ENCODE peak calls at places on chromosomes 1 and 21, in ten cellular contexts. R is A673, L is left ventricle myocardium inferior, P is RWPE1, U is uterus, G is sigmoid colon, V is body of pancreas, B is A549, X is pancreas, K is heart left ventricle. I is an unnamed sample.

GRCh38 chr1:198833706-198834497 is 195.1 kb downstream of the PTPRC start:
- DNase-seq in R (no peak), L (no peak), P (no peak), U (no peak), G (no peak), V (no peak), B (no peak), X (no peak), K (no peak), I (no peak)

GRCh38 chr1:218686258-218686657 is 341.1 kb downstream of the TGFB2 start:
- DNase-seq in R (no peak), L (no peak), P (no peak), U (no peak), G (no peak), V (no peak), B (no peak), X (no peak), K (no peak), I (no peak)

GRCh38 chr1:153775432-153776311 is 465 bp downstream of the SLC27A3 start:
- DNase-seq in R (peak), L (peak), P (peak), U (peak), G (peak), V (peak), B (peak), X (peak), K (peak), I (no peak)

GRCh38 chr1:184388671-184389292 is 2.0 kb downstream of the C1orf21 start:
- DNase-seq in R (no peak), L (no peak), P (no peak), U (no peak), G (no peak), V (no peak), B (no peak), X (no peak), K (peak), I (no peak)

GRCh38 chr1:97071163-97071562 is 349.6 kb downstream of the PTBP2 start:
- DNase-seq in R (no peak), L (no peak), P (no peak), U (no peak), G (no peak), V (no peak), B (no peak), X (no peak), K (no peak), I (no peak)

GRCh38 chr1:201381130-201381529 is 3.6 kb upstream of the TNNT2 start:
- DNase-seq in R (no peak), L (no peak), P (no peak), U (no peak), G (no peak), V (no peak), B (no peak), X (peak), K (no peak), I (no peak)

GRCh38 chr1:117346206-117346928 is 20.9 kb upstream of the MAN1A2 start:
- DNase-seq in R (no peak), L (no peak), P (no peak), U (no peak), G (no peak), V (no peak), B (no peak), X (no peak), K (no peak), I (no peak)

GRCh38 chr1:185170291-185170848 is 13.4 kb downstream of the SWT1 start:
- DNase-seq in R (peak), L (no peak), P (peak), U (no peak), G (no peak), V (peak), B (peak), X (no peak), K (peak), I (no peak)

GRCh38 chr1:230187290-230187689 is 120.3 kb downstream of the GALNT2 start:
- DNase-seq in R (no peak), L (no peak), P (no peak), U (no peak), G (no peak), V (no peak), B (no peak), X (no peak), K (no peak), I (no peak)

GRCh38 chr1:167599839-167600581 is 30.0 kb upstream of the RCSD1 start:
- DNase-seq in R (peak), L (peak), P (peak), U (no peak), G (no peak), V (peak), B (peak), X (no peak), K (peak), I (no peak)

GRCh38 chr1:64006276-64007051 is 197.0 kb upstream of the UBE2U start:
- DNase-seq in R (peak), L (no peak), P (peak), U (no peak), G (no peak), V (peak), B (peak), X (peak), K (peak), I (no peak)

GRCh38 chr1:71080178-71080781 is 555 bp downstream of the ZRANB2 start:
- DNase-seq in R (peak), L (no peak), P (peak), U (no peak), G (no peak), V (no peak), B (peak), X (no peak), K (no peak), I (no peak)

GRCh38 chr1:25100151-25100841 is 132.0 kb downstream of the SYF2 start:
- DNase-seq in R (no peak), L (no peak), P (no peak), U (no peak), G (no peak), V (no peak), B (no peak), X (no peak), K (no peak), I (no peak)

GRCh38 chr1:11550664-11551283 is 71.8 kb downstream of the DISP3 start:
- DNase-seq in R (peak), L (peak), P (peak), U (peak), G (no peak), V (peak), B (peak), X (peak), K (peak), I (no peak)

GRCh38 chr1:150778409-150778808 is 12.8 kb upstream of the CTSS start:
- DNase-seq in R (no peak), L (no peak), P (no peak), U (no peak), G (no peak), V (no peak), B (no peak), X (no peak), K (no peak), I (no peak)

GRCh38 chr1:45929257-45929687 is 125.9 kb downstream of the MAST2 start:
- DNase-seq in R (peak), L (no peak), P (no peak), U (no peak), G (no peak), V (no peak), B (peak), X (no peak), K (no peak), I (no peak)

GRCh38 chr1:154866995-154867795 is 2.9 kb downstream of the KCNN3 start:
- DNase-seq in R (peak), L (no peak), P (peak), U (peak), G (no peak), V (no peak), B (no peak), X (no peak), K (no peak), I (no peak)

GRCh38 chr1:193794239-193794638 is 607.8 kb upstream of the B3GALT2 start:
- DNase-seq in R (no peak), L (no peak), P (no peak), U (no peak), G (no peak), V (no peak), B (no peak), X (no peak), K (no peak), I (no peak)

GRCh38 chr1:98674075-98674781 is 12.7 kb downstream of the SNX7 start:
- DNase-seq in R (no peak), L (no peak), P (no peak), U (no peak), G (no peak), V (no peak), B (no peak), X (no peak), K (no peak), I (no peak)

GRCh38 chr1:213651077-213651476 is 336.7 kb upstream of the PROX1 start:
- DNase-seq in R (no peak), L (no peak), P (no peak), U (no peak), G (no peak), V (no peak), B (no peak), X (no peak), K (no peak), I (no peak)

GRCh38 chr1:204147392-204148097 is 4.3 kb downstream of the ETNK2 start:
- DNase-seq in R (no peak), L (no peak), P (no peak), U (no peak), G (no peak), V (no peak), B (no peak), X (no peak), K (no peak), I (no peak)

GRCh38 chr1:64073705-64074104 is 129.7 kb upstream of the UBE2U start:
- DNase-seq in R (peak), L (no peak), P (no peak), U (no peak), G (no peak), V (no peak), B (no peak), X (no peak), K (peak), I (no peak)

GRCh38 chr1:3856923-3857790 is at the start of the genes CEP104 and DFFB:
- DNase-seq in R (peak), L (peak), P (peak), U (peak), G (peak), V (peak), B (peak), X (peak), K (peak), I (peak)

GRCh38 chr1:20657024-20657423 is 4.1 kb downstream of the DDOST start:
- DNase-seq in R (no peak), L (no peak), P (no peak), U (no peak), G (no peak), V (no peak), B (no peak), X (no peak), K (no peak), I (no peak)

GRCh38 chr1:208178091-208178529 is 66.1 kb downstream of the PLXNA2 start:
- DNase-seq in R (no peak), L (no peak), P (no peak), U (no peak), G (no peak), V (peak), B (no peak), X (peak), K (no peak), I (no peak)

GRCh38 chr1:91744973-91745648 is 140.8 kb downstream of the TGFBR3 start:
- DNase-seq in R (no peak), L (peak), P (no peak), U (peak), G (peak), V (peak), B (no peak), X (peak), K (peak), I (no peak)

GRCh38 chr1:103448560-103448959 is 76.9 kb upstream of the RNPC3 start:
- DNase-seq in R (no peak), L (no peak), P (no peak), U (no peak), G (no peak), V (no peak), B (no peak), X (no peak), K (no peak), I (no peak)

GRCh38 chr1:207234690-207235089 is 86.8 kb upstream of the CD55 start:
- DNase-seq in R (no peak), L (no peak), P (no peak), U (no peak), G (no peak), V (no peak), B (no peak), X (no peak), K (no peak), I (no peak)

GRCh38 chr21:25963186-25963585 is 207.4 kb downstream of the APP start:
- DNase-seq in R (peak), L (no peak), P (peak), U (no peak), G (no peak), V (no peak), B (peak), X (no peak), K (no peak), I (no peak)

GRCh38 chr1:20578062-20578461 is 10.8 kb upstream of the CDA start:
- DNase-seq in R (no peak), L (no peak), P (no peak), U (no peak), G (no peak), V (no peak), B (no peak), X (no peak), K (no peak), I (no peak)

GRCh38 chr1:179091691-179092165 is 9.9 kb downstream of the TOR3A start:
- DNase-seq in R (no peak), L (peak), P (no peak), U (peak), G (peak), V (peak), B (peak), X (peak), K (peak), I (peak)

GRCh38 chr1:180505732-180506335 is 3.5 kb upstream of the ACBD6 start:
- DNase-seq in R (no peak), L (no peak), P (no peak), U (no peak), G (no peak), V (no peak), B (no peak), X (no peak), K (no peak), I (no peak)

GRCh38 chr1:61851849-61852692 is 109.8 kb downstream of the PATJ start:
- DNase-seq in R (peak), L (no peak), P (peak), U (no peak), G (no peak), V (no peak), B (peak), X (no peak), K (peak), I (no peak)

GRCh38 chr1:192530254-192530653 is 45.3 kb upstream of the RGS1 start:
- DNase-seq in R (no peak), L (no peak), P (no peak), U (no peak), G (no peak), V (no peak), B (no peak), X (no peak), K (no peak), I (no peak)

GRCh38 chr1:199646761-199647160 is 380.7 kb upstream of the NR5A2 start:
- DNase-seq in R (no peak), L (no peak), P (no peak), U (no peak), G (no peak), V (no peak), B (peak), X (no peak), K (no peak), I (no peak)

GRCh38 chr21:33441489-33442477 is 38.0 kb downstream of the TMEM50B start:
- DNase-seq in R (peak), L (peak), P (peak), U (no peak), G (no peak), V (no peak), B (peak), X (no peak), K (peak), I (peak)

GRCh38 chr21:33449650-33450049 is 30.1 kb downstream of the TMEM50B start:
- DNase-seq in R (no peak), L (no peak), P (no peak), U (no peak), G (no peak), V (no peak), B (no peak), X (no peak), K (no peak), I (no peak)

GRCh38 chr21:33443174-33443573 is 36.6 kb downstream of the TMEM50B start:
- DNase-seq in R (no peak), L (no peak), P (no peak), U (no peak), G (no peak), V (no peak), B (no peak), X (no peak), K (no peak), I (no peak)

DNA sequence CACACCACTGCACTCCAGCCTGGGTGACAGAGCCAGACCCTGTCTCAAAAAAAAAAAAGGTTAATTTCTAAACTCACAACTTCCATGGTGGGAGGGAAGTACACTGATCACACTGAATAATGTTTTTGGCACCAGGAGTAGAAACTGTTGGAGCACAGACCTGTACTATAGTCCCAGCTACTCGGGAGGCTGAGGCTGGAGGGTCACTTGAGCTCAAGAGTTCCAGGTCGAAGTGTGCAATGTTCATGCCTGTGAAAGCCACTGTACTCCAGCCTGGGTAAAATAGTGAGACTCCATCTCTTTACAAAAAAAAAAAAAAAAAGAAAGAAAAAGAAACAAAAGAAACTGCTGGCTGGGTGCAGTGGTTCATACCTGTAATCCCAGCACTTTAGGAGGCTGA is 35.3 kb downstream of the TMEM50B start:
- DNase-seq in R (no peak), L (no peak), P (no peak), U (no peak), G (no peak), V (no peak), B (no peak), X (no peak), K (no peak), I (no peak)
- H3K27ac ChIP-seq in R (no peak), L (peak), P (peak), U (no peak), G (peak), V (no peak), B (no peak), X (no peak), K (peak), I (no peak)

GRCh38 chr1:170927955-170928850 is 7.1 kb upstream of the MROH9 start:
- DNase-seq in R (no peak), L (no peak), P (peak), U (no peak), G (no peak), V (no peak), B (peak), X (no peak), K (no peak), I (no peak)
- TF ChIP-seq CTCF in R (peak), L (no peak), P (no peak), U (no peak), G (no peak), V (no peak), B (no peak), X (no peak), K (no peak), I (no peak)

GRCh38 chr1:8315573-8316475 is 2.1 kb upstream of the SLC45A1 start:
- DNase-seq in R (peak), L (no peak), P (no peak), U (no peak), G (no peak), V (no peak), B (peak), X (peak), K (no peak), I (no peak)

GRCh38 chr1:8311068-8311718 is 6.7 kb upstream of the SLC45A1 start:
- DNase-seq in R (no peak), L (no peak), P (no peak), U (no peak), G (no peak), V (no peak), B (no peak), X (no peak), K (no peak), I (no peak)

GRCh38 chr1:8317647-8318360 is at the start of gene SLC45A1:
- DNase-seq in R (peak), L (peak), P (peak), U (peak), G (peak), V (peak), B (peak), X (peak), K (peak), I (no peak)

GRCh38 chr1:8312235-8313218 is 5.4 kb upstream of the SLC45A1 start:
- DNase-seq in R (no peak), L (peak), P (no peak), U (no peak), G (no peak), V (peak), B (no peak), X (peak), K (no peak), I (no peak)

GRCh38 chr1:8314346-8315280 is 3.3 kb upstream of the SLC45A1 start:
- DNase-seq in R (peak), L (peak), P (peak), U (peak), G (peak), V (peak), B (peak), X (peak), K (peak), I (no peak)
- H3K27ac ChIP-seq in R (no peak), L (no peak), P (peak), U (no peak), G (no peak), V (peak), B (peak), X (peak), K (no peak), I (no peak)

GRCh38 chr1:202656057-202656456 is 54.2 kb downstream of the SYT2 start:
- DNase-seq in R (no peak), L (no peak), P (no peak), U (no peak), G (no peak), V (no peak), B (peak), X (no peak), K (no peak), I (no peak)
- TF ChIP-seq CTCF in R (peak), L (peak), P (no peak), U (no peak), G (no peak), V (no peak), B (no peak), X (no peak), K (peak), I (no peak)

DNA sequence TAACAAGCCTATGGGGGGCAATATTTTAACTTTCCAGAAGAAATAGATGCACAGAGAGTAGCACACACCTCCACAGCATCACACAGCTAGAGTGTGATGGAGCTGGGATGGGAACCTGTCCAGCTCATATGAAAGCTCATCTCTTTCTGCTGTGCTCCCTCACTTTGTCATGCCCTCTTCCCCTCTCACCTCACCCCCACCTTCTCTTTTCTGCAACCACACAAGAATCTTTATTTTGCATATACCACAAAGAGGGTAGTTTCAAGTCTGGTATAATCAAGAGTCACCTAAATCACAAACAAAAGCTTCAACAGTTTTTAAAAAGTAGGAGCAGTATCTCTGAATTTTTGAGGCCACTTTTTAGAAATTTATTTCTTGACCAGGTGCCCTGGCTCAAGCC is 22.6 kb downstream of the FOXD2 start:
- DNase-seq in R (no peak), L (no peak), P (no peak), U (no peak), G (no peak), V (no peak), B (no peak), X (no peak), K (no peak), I (no peak)
- H3K27ac ChIP-seq in R (no peak), L (no peak), P (no peak), U (no peak), G (no peak), V (no peak), B (no peak), X (no peak), K (no peak), I (no peak)

DNA sequence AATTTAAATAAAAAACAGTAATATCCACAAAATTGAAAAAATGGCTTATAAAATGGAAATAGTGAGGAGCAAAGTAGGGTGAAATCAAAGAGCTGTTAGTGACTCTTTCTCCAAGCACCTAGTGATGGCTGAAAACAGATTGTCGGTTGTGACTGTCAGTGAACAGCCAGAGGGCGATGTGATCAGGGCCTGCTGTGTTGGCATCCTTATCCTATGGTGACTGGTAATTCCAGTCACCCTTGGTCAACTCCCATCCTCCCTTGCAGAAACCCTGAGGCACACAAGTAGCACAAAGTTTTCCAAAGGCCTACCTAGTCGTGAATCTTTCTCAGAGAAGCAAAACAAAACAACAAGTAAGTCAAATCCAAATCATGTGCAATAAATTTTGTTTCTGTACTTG is 599.8 kb upstream of the CXADR start:
- DNase-seq in R (no peak), L (no peak), P (no peak), U (no peak), G (no peak), V (no peak), B (peak), X (no peak), K (no peak), I (no peak)
- TF ChIP-seq CTCF in R (no peak), L (no peak), P (no peak), U (no peak), G (no peak), V (no peak), B (no peak), X (no peak), K (no peak), I (no peak)

DNA sequence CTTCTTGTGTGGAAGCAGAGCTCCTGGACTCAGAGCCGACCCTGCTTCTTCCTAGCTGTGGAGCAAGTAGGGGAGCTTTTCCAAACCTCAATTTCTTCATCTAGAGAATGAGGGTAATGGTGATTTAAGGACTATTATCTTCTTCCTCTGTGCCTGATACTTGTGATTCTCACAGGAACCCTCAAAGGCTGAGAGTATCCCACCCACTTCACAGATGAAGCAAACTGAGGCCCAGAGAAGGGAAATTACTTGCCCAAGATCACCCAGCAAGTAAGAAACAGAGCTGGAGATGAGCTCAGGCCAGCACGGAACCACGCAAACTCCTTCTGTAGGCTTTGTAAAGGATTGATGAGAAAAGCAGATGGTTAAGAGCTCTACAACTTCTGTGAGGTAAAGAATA is 15.1 kb upstream of the SLC2A1 start:
- DNase-seq in R (no peak), L (no peak), P (no peak), U (no peak), G (no peak), V (no peak), B (no peak), X (no peak), K (no peak), I (no peak)
- H3K27ac ChIP-seq in R (no peak), L (no peak), P (no peak), U (no peak), G (no peak), V (no peak), B (no peak), X (no peak), K (no peak), I (no peak)